ENCODE peak calls at places on chromosomes 7 and 10, in eight cellular contexts. O, G, F, A, K, C, T and P are unnamed samples.

GRCh38 chr7:150379590-150380379 is 655 bp downstream of the ZNF775 start:
- DNase-seq in A (peak), F (no peak), T (no peak), K (no peak), G (no peak), O (no peak), C (peak), P (peak)

GRCh38 chr10:5556576-5556975 is 31.8 kb downstream of the CALML3 start:
- DNase-seq in T (no peak), F (no peak), K (no peak), O (no peak), A (no peak), G (no peak), C (peak), P (no peak)

GRCh38 chr7:129315916-129316315 is 91.1 kb downstream of the AHCYL2 start:
- DNase-seq in K (no peak), F (no peak), C (peak), A (no peak), G (no peak), O (no peak), T (no peak), P (no peak)

GRCh38 chr10:34861293-34862004 is 46.4 kb upstream of the PARD3 start:
- DNase-seq in K (no peak), G (peak), A (no peak), F (peak), C (no peak), T (peak), O (no peak), P (no peak)

GRCh38 chr7:45237788-45238461 is 80.3 kb downstream of the RAMP3 start:
- DNase-seq in A (peak), C (peak), O (no peak), K (no peak), T (no peak), G (no peak), F (no peak), P (no peak)

GRCh38 chr10:10886861-10887539 is 130.7 kb upstream of the CELF2 start:
- DNase-seq in A (no peak), F (peak), C (peak), O (no peak), K (no peak), T (no peak), G (no peak), P (no peak)

GRCh38 chr10:132534348-132535064 is 3.1 kb upstream of the INPP5A start:
- DNase-seq in A (peak), O (no peak), F (no peak), K (no peak), G (no peak), T (no peak), C (peak), P (no peak)

GRCh38 chr7:130912910-130913720 is 179.1 kb upstream of the KLF14 start:
- DNase-seq in G (peak), A (peak), C (peak), K (no peak), T (peak), F (no peak), O (peak), P (peak)

GRCh38 chr7:23346316-23346715 is 47.2 kb downstream of the MALSU1 start:
- DNase-seq in T (no peak), F (no peak), O (no peak), G (no peak), A (no peak), K (no peak), C (no peak), P (no peak)